ENCODE peak calls at places on chromosomes 1 and 21, in nine cellular contexts. One of them, this sample, is unnamed.

GRCh38 chr1:34740161-34740875 is 14.5 kb upstream of the GJB5 start:
- DNase-seq in activated CD4-positive, alpha-beta T cell treated with anti-CD3 and anti-CD28 coated beads for 24 hours: no peak
- DNase-seq in non-pigmented ciliary epithelial cell: no peak
- DNase-seq in GM23248: peak
- DNase-seq in sciatic nerve: no peak
- DNase-seq in H1: no peak
- DNase-seq in NCI-H524: peak
- DNase-seq in NB4: peak
- DNase-seq in stimulated activated CD4-positive, alpha-beta T cell treated with anti-CD3 and anti-CD28 coated beads, Interleukin-1b, Interleukin-23, amount 100 ng/mL, for 4 hours: no peak
- DNase-seq in this sample: no peak

GRCh38 chr1:93847811-93848288 is 31.2 kb downstream of the DNTTIP2 start:
- DNase-seq in activated CD4-positive, alpha-beta T cell treated with anti-CD3 and anti-CD28 coated beads for 24 hours: peak
- DNase-seq in non-pigmented ciliary epithelial cell: no peak
- DNase-seq in GM23248: peak
- DNase-seq in sciatic nerve: peak
- DNase-seq in H1: no peak
- DNase-seq in NCI-H524: peak
- DNase-seq in NB4: peak
- DNase-seq in stimulated activated CD4-positive, alpha-beta T cell treated with anti-CD3 and anti-CD28 coated beads, Interleukin-1b, Interleukin-23, amount 100 ng/mL, for 4 hours: peak
- DNase-seq in this sample: no peak

GRCh38 chr1:204190212-204191211 is 5.8 kb downstream of the KISS1 start:
- DNase-seq in activated CD4-positive, alpha-beta T cell treated with anti-CD3 and anti-CD28 coated beads for 24 hours: no peak
- DNase-seq in non-pigmented ciliary epithelial cell: no peak
- DNase-seq in GM23248: peak
- DNase-seq in sciatic nerve: peak
- DNase-seq in H1: no peak
- DNase-seq in NCI-H524: peak
- DNase-seq in NB4: peak
- DNase-seq in stimulated activated CD4-positive, alpha-beta T cell treated with anti-CD3 and anti-CD28 coated beads, Interleukin-1b, Interleukin-23, amount 100 ng/mL, for 4 hours: peak
- DNase-seq in this sample: no peak

GRCh38 chr1:164853146-164853545 is 294.2 kb downstream of the PBX1 start:
- DNase-seq in activated CD4-positive, alpha-beta T cell treated with anti-CD3 and anti-CD28 coated beads for 24 hours: no peak
- DNase-seq in non-pigmented ciliary epithelial cell: no peak
- DNase-seq in GM23248: no peak
- DNase-seq in sciatic nerve: no peak
- DNase-seq in H1: no peak
- DNase-seq in NCI-H524: no peak
- DNase-seq in NB4: no peak
- DNase-seq in stimulated activated CD4-positive, alpha-beta T cell treated with anti-CD3 and anti-CD28 coated beads, Interleukin-1b, Interleukin-23, amount 100 ng/mL, for 4 hours: no peak
- DNase-seq in this sample: no peak

GRCh38 chr21:46552865-46553379 is 52.0 kb downstream of the S100B start:
- DNase-seq in activated CD4-positive, alpha-beta T cell treated with anti-CD3 and anti-CD28 coated beads for 24 hours: no peak
- DNase-seq in non-pigmented ciliary epithelial cell: no peak
- DNase-seq in GM23248: no peak
- DNase-seq in sciatic nerve: peak
- DNase-seq in H1: no peak
- DNase-seq in NCI-H524: no peak
- DNase-seq in NB4: no peak
- DNase-seq in stimulated activated CD4-positive, alpha-beta T cell treated with anti-CD3 and anti-CD28 coated beads, Interleukin-1b, Interleukin-23, amount 100 ng/mL, for 4 hours: no peak
- DNase-seq in this sample: no peak

GRCh38 chr1:67614511-67614934 is 70.5 kb upstream of the GADD45A start:
- DNase-seq in activated CD4-positive, alpha-beta T cell treated with anti-CD3 and anti-CD28 coated beads for 24 hours: no peak
- DNase-seq in non-pigmented ciliary epithelial cell: no peak
- DNase-seq in GM23248: peak
- DNase-seq in sciatic nerve: no peak
- DNase-seq in H1: no peak
- DNase-seq in NCI-H524: no peak
- DNase-seq in NB4: peak
- DNase-seq in stimulated activated CD4-positive, alpha-beta T cell treated with anti-CD3 and anti-CD28 coated beads, Interleukin-1b, Interleukin-23, amount 100 ng/mL, for 4 hours: no peak
- DNase-seq in this sample: no peak

GRCh38 chr1:27656157-27656893 is 15.7 kb downstream of the IFI6 start:
- DNase-seq in activated CD4-positive, alpha-beta T cell treated with anti-CD3 and anti-CD28 coated beads for 24 hours: no peak
- DNase-seq in non-pigmented ciliary epithelial cell: no peak
- DNase-seq in GM23248: peak
- DNase-seq in sciatic nerve: no peak
- DNase-seq in H1: peak
- DNase-seq in NCI-H524: no peak
- DNase-seq in NB4: peak
- DNase-seq in stimulated activated CD4-positive, alpha-beta T cell treated with anti-CD3 and anti-CD28 coated beads, Interleukin-1b, Interleukin-23, amount 100 ng/mL, for 4 hours: no peak
- DNase-seq in this sample: no peak

GRCh38 chr1:214542275-214543199 is 8.9 kb downstream of the PTPN14 start:
- DNase-seq in activated CD4-positive, alpha-beta T cell treated with anti-CD3 and anti-CD28 coated beads for 24 hours: no peak
- DNase-seq in non-pigmented ciliary epithelial cell: no peak
- DNase-seq in GM23248: no peak
- DNase-seq in sciatic nerve: no peak
- DNase-seq in H1: no peak
- DNase-seq in NCI-H524: peak
- DNase-seq in NB4: no peak
- DNase-seq in stimulated activated CD4-positive, alpha-beta T cell treated with anti-CD3 and anti-CD28 coated beads, Interleukin-1b, Interleukin-23, amount 100 ng/mL, for 4 hours: no peak
- DNase-seq in this sample: no peak

GRCh38 chr1:13667696-13668095 is 32.3 kb upstream of the PRDM2 start:
- DNase-seq in activated CD4-positive, alpha-beta T cell treated with anti-CD3 and anti-CD28 coated beads for 24 hours: no peak
- DNase-seq in non-pigmented ciliary epithelial cell: no peak
- DNase-seq in GM23248: no peak
- DNase-seq in sciatic nerve: no peak
- DNase-seq in H1: no peak
- DNase-seq in NCI-H524: no peak
- DNase-seq in NB4: no peak
- DNase-seq in stimulated activated CD4-positive, alpha-beta T cell treated with anti-CD3 and anti-CD28 coated beads, Interleukin-1b, Interleukin-23, amount 100 ng/mL, for 4 hours: no peak
- DNase-seq in this sample: no peak

GRCh38 chr1:23393706-23394105 is 24.1 kb upstream of the ZNF436 start:
- DNase-seq in activated CD4-positive, alpha-beta T cell treated with anti-CD3 and anti-CD28 coated beads for 24 hours: no peak
- DNase-seq in non-pigmented ciliary epithelial cell: no peak
- DNase-seq in GM23248: peak
- DNase-seq in sciatic nerve: no peak
- DNase-seq in H1: no peak
- DNase-seq in NCI-H524: no peak
- DNase-seq in NB4: no peak
- DNase-seq in stimulated activated CD4-positive, alpha-beta T cell treated with anti-CD3 and anti-CD28 coated beads, Interleukin-1b, Interleukin-23, amount 100 ng/mL, for 4 hours: no peak
- DNase-seq in this sample: no peak

GRCh38 chr1:115210302-115210711 is 121.0 kb upstream of the TSPAN2 start:
- DNase-seq in activated CD4-positive, alpha-beta T cell treated with anti-CD3 and anti-CD28 coated beads for 24 hours: no peak
- DNase-seq in non-pigmented ciliary epithelial cell: no peak
- DNase-seq in GM23248: peak
- DNase-seq in sciatic nerve: no peak
- DNase-seq in H1: no peak
- DNase-seq in NCI-H524: no peak
- DNase-seq in NB4: peak
- DNase-seq in stimulated activated CD4-positive, alpha-beta T cell treated with anti-CD3 and anti-CD28 coated beads, Interleukin-1b, Interleukin-23, amount 100 ng/mL, for 4 hours: no peak
- DNase-seq in this sample: no peak

GRCh38 chr1:183198463-183198862 is 12.4 kb downstream of the LAMC2 start:
- DNase-seq in activated CD4-positive, alpha-beta T cell treated with anti-CD3 and anti-CD28 coated beads for 24 hours: no peak
- DNase-seq in non-pigmented ciliary epithelial cell: peak
- DNase-seq in GM23248: peak
- DNase-seq in sciatic nerve: no peak
- DNase-seq in H1: no peak
- DNase-seq in NCI-H524: no peak
- DNase-seq in NB4: peak
- DNase-seq in stimulated activated CD4-positive, alpha-beta T cell treated with anti-CD3 and anti-CD28 coated beads, Interleukin-1b, Interleukin-23, amount 100 ng/mL, for 4 hours: no peak
- DNase-seq in this sample: no peak

GRCh38 chr1:43706598-43707190 is 642 bp upstream of the ST3GAL3 start:
- DNase-seq in activated CD4-positive, alpha-beta T cell treated with anti-CD3 and anti-CD28 coated beads for 24 hours: peak
- DNase-seq in non-pigmented ciliary epithelial cell: no peak
- DNase-seq in GM23248: peak
- DNase-seq in sciatic nerve: no peak
- DNase-seq in H1: peak
- DNase-seq in NCI-H524: peak
- DNase-seq in NB4: peak
- DNase-seq in stimulated activated CD4-positive, alpha-beta T cell treated with anti-CD3 and anti-CD28 coated beads, Interleukin-1b, Interleukin-23, amount 100 ng/mL, for 4 hours: peak
- DNase-seq in this sample: no peak

GRCh38 chr1:9424278-9424677 is 115.0 kb upstream of the SLC25A33 start:
- DNase-seq in activated CD4-positive, alpha-beta T cell treated with anti-CD3 and anti-CD28 coated beads for 24 hours: no peak
- DNase-seq in non-pigmented ciliary epithelial cell: no peak
- DNase-seq in GM23248: no peak
- DNase-seq in sciatic nerve: no peak
- DNase-seq in H1: no peak
- DNase-seq in NCI-H524: peak
- DNase-seq in NB4: no peak
- DNase-seq in stimulated activated CD4-positive, alpha-beta T cell treated with anti-CD3 and anti-CD28 coated beads, Interleukin-1b, Interleukin-23, amount 100 ng/mL, for 4 hours: no peak
- DNase-seq in this sample: no peak

This sample was measured in NCI-H1048.